ENCODE peak calls at places on chromosomes 12 and 14, in six cellular contexts. Y, L, O, T, N and Q are unnamed samples.

GRCh38 chr12:73629893-73630872 is 907.5 kb upstream of the ATXN7L3B start:
- DNase-seq in T (peak), N (no peak), L (no peak), O (no peak), Y (peak), Q (no peak)

GRCh38 chr14:58072288-58073071 is 79.5 kb downstream of the ARMH4 start:
- DNase-seq in N (peak), Y (no peak), O (peak), T (peak), L (peak), Q (peak)

GRCh38 chr12:49345048-49345839 is 1.4 kb upstream of the DNAJC22 start:
- DNase-seq in L (no peak), O (no peak), N (no peak), Y (no peak), T (no peak), Q (no peak)

GRCh38 chr12:38102197-38102596 is 214.4 kb upstream of the ALG10B start:
- DNase-seq in N (no peak), Y (no peak), O (no peak), T (no peak), L (no peak), Q (no peak)

GRCh38 chr14:52877628-52878027 is 73.2 kb downstream of the FERMT2 start:
- DNase-seq in L (no peak), N (no peak), O (no peak), T (no peak), Y (no peak), Q (peak)

GRCh38 chr12:2283480-2283879 is 230.7 kb downstream of the CACNA1C start:
- DNase-seq in T (no peak), L (no peak), Y (no peak), N (no peak), O (no peak), Q (no peak)

GRCh38 chr12:104358353-104359003 is 54.9 kb downstream of the EID3 start:
- DNase-seq in O (no peak), T (peak), N (peak), Y (no peak), L (peak), Q (peak)

GRCh38 chr14:68659021-68659931 is 133.6 kb downstream of the ZFP36L1 start:
- DNase-seq in O (no peak), Y (no peak), T (no peak), N (no peak), L (no peak), Q (peak)

GRCh38 chr12:92649511-92650227 is 53.1 kb upstream of the PLEKHG7 start:
- DNase-seq in T (peak), O (peak), Y (peak), L (peak), N (peak), Q (peak)

GRCh38 chr12:108713471-108713870 is 17.8 kb downstream of the CORO1C start:
- DNase-seq in L (no peak), O (no peak), Y (no peak), N (no peak), T (no peak), Q (no peak)

GRCh38 chr12:12338528-12339168 is 11.4 kb downstream of the MANSC1 start:
- DNase-seq in O (no peak), N (no peak), L (no peak), Y (no peak), T (no peak), Q (peak)

GRCh38 chr12:55931780-55932545 is 1.0 kb downstream of the DGKA start:
- DNase-seq in N (peak), T (peak), O (peak), L (no peak), Y (no peak), Q (peak)
- TF ChIP-seq JUN in N (no peak), T (no peak), O (no peak), L (no peak), Y (no peak), Q (no peak)

GRCh38 chr14:33689680-33690079 is 261.2 kb downstream of the EGLN3 start:
- DNase-seq in T (no peak), L (no peak), Y (no peak), O (no peak), N (no peak), Q (no peak)

GRCh38 chr14:33691907-33692306 is 259.0 kb downstream of the EGLN3 start:
- DNase-seq in O (no peak), T (no peak), N (no peak), Y (no peak), L (no peak), Q (no peak)

GRCh38 chr14:33693237-33693636 is 257.6 kb downstream of the EGLN3 start:
- DNase-seq in N (no peak), O (no peak), L (no peak), Y (no peak), T (no peak), Q (no peak)

GRCh38 chr14:33696165-33696564 is 254.7 kb downstream of the EGLN3 start:
- DNase-seq in O (no peak), Y (no peak), T (no peak), L (no peak), N (no peak), Q (no peak)

DNA sequence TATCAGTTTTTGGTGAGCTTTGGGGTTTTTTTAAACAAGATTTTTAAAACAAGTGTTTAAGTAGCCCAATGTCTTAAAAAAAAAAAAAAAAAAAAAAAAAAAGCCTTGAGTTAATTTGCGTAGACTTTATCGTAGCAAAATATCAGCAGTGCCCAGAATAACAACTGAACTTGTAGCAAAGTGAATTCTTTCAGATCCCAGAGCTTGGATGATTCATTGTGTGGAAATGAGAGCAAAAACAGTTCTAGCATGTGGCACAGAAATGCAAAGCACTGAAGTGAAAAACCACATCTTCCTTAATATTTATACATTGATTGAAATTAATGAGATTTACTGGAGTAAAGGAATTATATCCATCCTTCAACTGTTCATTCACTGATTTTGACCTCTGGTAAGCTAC is 258.1 kb downstream of the EGLN3 start:
- DNase-seq in Y (no peak), N (no peak), T (no peak), O (no peak), L (no peak), Q (peak)
- TF ChIP-seq JUN in Y (no peak), N (no peak), T (no peak), O (no peak), L (no peak), Q (no peak)

GRCh38 chr14:104316723-104317499 is 178.5 kb downstream of the KIF26A start:
- DNase-seq in O (no peak), Y (no peak), N (no peak), L (no peak), T (peak), Q (no peak)
- TF ChIP-seq JUN in O (no peak), Y (no peak), N (no peak), L (no peak), T (no peak), Q (no peak)

GRCh38 chr12:80469681-80470080 is 25.6 kb downstream of the PTPRQ start:
- DNase-seq in O (no peak), T (no peak), Y (no peak), N (no peak), L (no peak), Q (no peak)

GRCh38 chr12:80470403-80470802 is 26.4 kb downstream of the PTPRQ start:
- DNase-seq in O (no peak), T (no peak), L (no peak), Y (no peak), N (no peak), Q (no peak)

GRCh38 chr12:80472241-80472640 is 28.2 kb downstream of the PTPRQ start:
- DNase-seq in L (no peak), N (no peak), O (no peak), T (no peak), Y (no peak), Q (no peak)

DNA sequence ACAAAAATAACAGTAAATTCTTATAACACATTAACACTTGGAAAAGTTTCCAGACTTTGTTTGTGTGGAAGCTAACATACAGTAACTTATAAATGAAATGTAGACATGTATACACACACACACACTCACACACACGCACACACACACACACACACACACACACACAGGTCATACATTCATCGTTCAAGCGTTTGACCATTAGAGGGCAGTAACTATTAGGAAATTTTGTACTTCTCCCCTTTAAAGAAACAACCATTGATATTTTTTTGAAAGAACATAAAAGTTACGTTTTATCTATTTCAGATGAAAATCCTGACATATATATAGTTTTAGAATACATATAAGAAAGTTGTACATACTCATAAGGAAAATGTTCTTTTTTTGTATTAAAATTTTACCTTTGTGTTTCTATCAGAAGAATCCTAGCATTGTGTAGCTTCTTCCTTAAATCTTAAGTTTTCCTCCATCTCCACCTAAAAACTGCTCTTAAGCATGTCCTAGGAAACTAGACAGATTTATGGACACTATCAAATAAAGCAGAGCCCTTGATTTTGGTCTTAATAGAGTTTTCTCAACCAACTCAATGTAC is 29.0 kb downstream of the PTPRQ start:
- DNase-seq in N (no peak), T (peak), O (peak), L (peak), Y (no peak), Q (peak)
- TF ChIP-seq JUN in N (no peak), T (no peak), O (no peak), L (no peak), Y (no peak), Q (no peak)

GRCh38 chr14:35543006-35543405 is 9.0 kb downstream of the INSM2 start:
- DNase-seq in Y (no peak), N (no peak), L (no peak), T (no peak), O (no peak), Q (no peak)

GRCh38 chr14:35534884-35535793 is 1.2 kb downstream of the INSM2 start:
- DNase-seq in N (peak), O (peak), L (peak), T (peak), Y (no peak), Q (peak)

GRCh38 chr14:35535794-35536112 is 1.8 kb downstream of the INSM2 start:
- DNase-seq in L (no peak), T (no peak), O (no peak), N (no peak), Y (no peak), Q (no peak)

GRCh38 chr14:35534130-35534883 is at the start of gene INSM2:
- DNase-seq in L (no peak), O (no peak), Y (no peak), N (no peak), T (no peak), Q (no peak)

DNA sequence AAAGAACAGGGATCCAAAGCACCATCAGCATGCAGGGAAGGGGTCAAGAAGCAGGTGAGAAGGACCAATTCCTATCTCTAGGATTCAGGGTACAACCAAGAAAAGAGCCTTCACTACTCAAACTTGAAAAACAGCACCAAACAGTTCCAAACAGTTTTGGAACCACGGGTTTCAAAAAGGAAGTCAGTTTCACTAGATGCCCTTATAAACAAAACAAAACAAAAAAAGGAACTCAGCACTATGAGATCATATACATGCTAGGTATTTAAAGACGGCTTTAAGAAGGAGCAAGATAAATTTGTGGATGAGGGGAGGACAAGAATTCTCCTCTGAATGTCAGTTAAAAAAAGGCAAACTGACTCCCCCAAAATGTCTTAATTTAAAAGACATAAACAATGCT is 6.0 kb downstream of the INSM2 start:
- DNase-seq in L (no peak), T (no peak), Y (no peak), O (no peak), N (no peak), Q (no peak)
- TF ChIP-seq JUN in L (no peak), T (no peak), Y (no peak), O (no peak), N (no peak), Q (no peak)

GRCh38 chr14:44798386-44799242 is 163.1 kb downstream of the KLHL28 start:
- DNase-seq in L (no peak), T (no peak), N (no peak), Y (no peak), O (no peak), Q (no peak)
- TF ChIP-seq JUN in L (no peak), T (no peak), N (no peak), Y (no peak), O (no peak), Q (no peak)

DNA sequence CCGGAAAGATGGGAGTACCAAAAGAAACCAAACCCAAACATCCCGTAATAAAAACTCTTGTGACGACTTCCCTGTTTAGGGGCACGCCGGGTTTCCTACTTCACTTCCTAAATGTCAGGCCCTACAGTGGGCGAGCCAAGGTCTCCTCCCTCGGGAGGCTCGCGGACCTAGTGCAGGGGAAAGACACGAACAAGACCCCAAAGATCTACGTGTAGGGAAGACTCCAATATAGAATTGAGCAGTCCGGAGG is 612 bp downstream of the ATXN3 start:
- DNase-seq in L (peak), Y (no peak), N (peak), O (no peak), T (no peak), Q (no peak)
- TF ChIP-seq JUN in L (no peak), Y (no peak), N (no peak), O (no peak), T (no peak), Q (no peak)

GRCh38 chr14:88189040-88189839 is 133.8 kb downstream of the KCNK10 start:
- DNase-seq in N (peak), O (peak), L (peak), Y (no peak), T (peak), Q (peak)

GRCh38 chr14:88195676-88196075 is 127.4 kb downstream of the KCNK10 start:
- DNase-seq in O (no peak), Y (no peak), L (no peak), T (peak), N (no peak), Q (no peak)

GRCh38 chr14:88189840-88190191 is 133.3 kb downstream of the KCNK10 start:
- DNase-seq in O (no peak), N (no peak), Y (no peak), T (no peak), L (no peak), Q (no peak)

GRCh38 chr14:88194531-88194930 is 128.5 kb downstream of the KCNK10 start:
- DNase-seq in T (no peak), L (no peak), O (no peak), N (no peak), Y (no peak), Q (no peak)

DNA sequence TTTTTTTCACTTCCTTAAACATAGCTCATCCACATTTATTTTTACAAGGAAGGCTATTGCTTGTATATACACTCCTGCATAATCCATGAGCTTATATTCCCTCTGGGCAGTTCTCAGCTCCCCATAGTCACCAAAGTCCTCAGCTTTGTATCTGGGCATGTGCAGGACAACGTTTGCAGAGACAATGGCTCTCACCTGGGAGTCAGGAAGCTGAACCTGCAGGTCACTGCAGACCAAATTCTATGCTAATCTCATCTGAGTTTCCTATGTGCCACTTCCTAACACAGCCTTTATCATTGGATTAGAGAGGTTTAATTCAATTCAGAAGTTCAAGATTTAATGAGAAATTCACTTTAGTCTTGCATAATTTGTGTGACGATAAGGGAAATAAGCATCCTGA is 131.5 kb downstream of the KCNK10 start:
- DNase-seq in T (no peak), Y (no peak), N (no peak), L (no peak), O (no peak), Q (no peak)
- TF ChIP-seq JUN in T (no peak), Y (no peak), N (no peak), L (no peak), O (no peak), Q (no peak)

DNA sequence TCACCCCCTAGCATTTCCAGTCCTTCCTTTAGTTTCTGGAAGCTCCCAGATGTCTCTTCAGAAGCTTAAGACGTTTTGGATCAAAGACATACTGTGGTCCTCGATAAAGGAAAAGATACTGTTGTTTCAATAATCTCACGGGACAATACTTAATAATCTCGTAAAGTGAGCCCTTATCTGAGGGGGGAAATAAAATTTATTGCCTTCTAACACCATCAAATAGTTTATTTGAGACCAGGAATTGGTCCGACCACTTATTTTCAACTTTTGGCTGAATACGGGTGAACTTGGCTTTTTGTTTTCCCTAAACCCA is 640 bp upstream of the G2E3 start:
- DNase-seq in Y (no peak), T (no peak), O (no peak), N (no peak), L (no peak), Q (no peak)
- TF ChIP-seq JUN in Y (no peak), T (no peak), O (no peak), N (no peak), L (no peak), Q (no peak)

DNA sequence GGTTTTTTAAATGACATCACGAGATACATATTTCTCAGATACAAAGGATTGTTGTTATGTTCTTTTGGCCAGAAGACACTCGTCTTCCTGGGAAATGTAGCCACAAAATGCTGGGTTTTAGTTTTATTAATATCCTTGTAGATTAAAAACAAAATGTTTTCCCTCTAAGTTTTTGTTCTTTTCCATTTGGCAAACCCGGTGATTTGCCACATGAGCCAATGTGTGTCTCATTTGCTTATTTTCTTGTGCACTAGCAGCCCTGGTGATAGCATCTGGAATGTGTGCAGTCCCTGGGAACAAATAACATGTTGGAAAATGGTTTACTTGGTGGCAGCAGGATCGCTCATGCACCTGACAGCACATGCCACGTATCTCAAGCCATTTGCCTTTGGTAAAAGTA is 61.0 kb downstream of the HMGA2 start:
- DNase-seq in N (no peak), O (no peak), Y (no peak), T (no peak), L (no peak), Q (peak)
- TF ChIP-seq JUN in N (no peak), O (no peak), Y (no peak), T (no peak), L (no peak), Q (no peak)